ENCODE peak calls at places on chromosomes 12 and 14, in five cellular contexts. C is sciatic nerve; V is M059J; T is stimulated activated CD8-positive, alpha-beta memory T cell treated with anti-CD3 and anti-CD28 coated beads, Interleukin-7, amount 100 ng/mL, for 24 hours; Q is GM12865. D is an unnamed sample.

GRCh38 chr12:118680361-118680963 is 300.9 kb upstream of the SRRM4 start:
- DNase-seq in C (no peak), V (peak), T (no peak), Q (no peak), D (no peak)

GRCh38 chr12:47236109-47236714 is 156.5 kb upstream of the AMIGO2 start:
- DNase-seq in T (no peak), C (no peak), Q (no peak), V (peak), D (peak)

GRCh38 chr12:127280393-127281275 is 986.3 kb upstream of the TMEM132C start:
- DNase-seq in V (no peak), T (peak), Q (peak), C (peak), D (no peak)

GRCh38 chr14:64733321-64733720 is 29.1 kb downstream of the PLEKHG3 start:
- DNase-seq in Q (no peak), V (no peak), T (no peak), C (no peak), D (no peak)

GRCh38 chr12:57037264-57037663 is 12.7 kb downstream of the MYO1A start:
- DNase-seq in T (no peak), Q (no peak), C (no peak), V (no peak), D (no peak)

GRCh38 chr14:56342419-56342901 is 224.2 kb downstream of the PELI2 start:
- DNase-seq in T (no peak), V (peak), C (no peak), Q (peak), D (peak)

GRCh38 chr12:7915911-7916403 is 20.0 kb downstream of the SLC2A3 start:
- DNase-seq in T (no peak), Q (no peak), V (no peak), C (no peak), D (peak)

GRCh38 chr14:99320105-99320572 is 48.1 kb upstream of the BCL11B start:
- DNase-seq in V (peak), Q (peak), T (peak), C (peak), D (peak)

GRCh38 chr14:104892517-104893434 is 27.7 kb downstream of the CEP170B start:
- DNase-seq in Q (no peak), C (no peak), V (no peak), T (no peak), D (no peak)

GRCh38 chr14:33642080-33642479 is 308.8 kb downstream of the EGLN3 start:
- DNase-seq in T (no peak), C (no peak), Q (no peak), V (peak), D (no peak)

GRCh38 chr12:2263921-2264320 is 211.1 kb downstream of the CACNA1C start:
- DNase-seq in C (no peak), Q (no peak), V (no peak), T (no peak), D (no peak)

GRCh38 chr12:121578230-121579189 is 2.3 kb downstream of the KDM2B start:
- DNase-seq in Q (no peak), V (no peak), C (no peak), T (no peak), D (peak)

GRCh38 chr14:23578560-23579310 is at the start of gene JPH4:
- DNase-seq in Q (no peak), C (no peak), T (no peak), V (peak), D (no peak)

GRCh38 chr12:53236443-53237111 is 4.6 kb upstream of the RARG start:
- DNase-seq in Q (peak), T (no peak), V (no peak), C (no peak), D (no peak)

GRCh38 chr12:49370539-49370938 is 3.3 kb downstream of the SPATS2 start:
- DNase-seq in Q (no peak), C (no peak), T (no peak), V (no peak), D (no peak)

GRCh38 chr14:74706101-74706500 is 6.8 kb downstream of the AREL1 start:
- DNase-seq in V (peak), C (no peak), Q (no peak), T (no peak), D (no peak)

GRCh38 chr14:72513994-72514659 is 379.8 kb downstream of the DPF3 start:
- DNase-seq in C (no peak), V (peak), T (no peak), Q (peak), D (peak)

GRCh38 chr12:18807714-18808113 is 69.8 kb downstream of the CAPZA3 start:
- DNase-seq in T (no peak), Q (no peak), V (no peak), C (no peak), D (no peak)

GRCh38 chr14:105391541-105391940 is 6.8 kb upstream of the TEX22 start:
- DNase-seq in C (no peak), V (no peak), T (no peak), Q (no peak), D (no peak)

GRCh38 chr14:33791971-33792370 is 158.9 kb downstream of the EGLN3 start:
- DNase-seq in C (no peak), T (no peak), Q (peak), V (no peak), D (no peak)

GRCh38 chr12:69129014-69129413 is 110.4 kb upstream of the CPSF6 start:
- DNase-seq in C (no peak), T (no peak), Q (no peak), V (no peak), D (peak)

GRCh38 chr12:57258977-57259970 is 8.3 kb upstream of the STAC3 start:
- DNase-seq in Q (no peak), T (no peak), V (no peak), C (no peak), D (no peak)

GRCh38 chr12:94175763-94176660 is 27.6 kb downstream of the PLXNC1 start:
- DNase-seq in T (no peak), C (no peak), Q (peak), V (no peak), D (peak)

GRCh38 chr12:76375939-76376338 is 27.7 kb upstream of the BBS10 start:
- DNase-seq in C (no peak), Q (no peak), T (no peak), V (no peak), D (no peak)

GRCh38 chr12:116943419-116944372 is 32.9 kb downstream of the FBXW8 start:
- DNase-seq in C (no peak), T (no peak), Q (no peak), V (no peak), D (no peak)

GRCh38 chr12:108518101-108518715 is 3.1 kb downstream of the FICD start:
- DNase-seq in T (no peak), V (no peak), Q (no peak), C (peak), D (no peak)

GRCh38 chr12:101459642-101460346 is 15.3 kb upstream of the SPIC start:
- DNase-seq in Q (no peak), V (peak), T (no peak), C (no peak), D (peak)

GRCh38 chr14:38387821-38388220 is 131.9 kb upstream of the CLEC14A start:
- DNase-seq in T (no peak), C (no peak), V (no peak), Q (no peak), D (no peak)

GRCh38 chr14:52974406-52974805 is 23.6 kb upstream of the FERMT2 start:
- DNase-seq in V (peak), T (no peak), Q (no peak), C (no peak), D (peak)

GRCh38 chr12:95262808-95263207 is 45.2 kb downstream of the VEZT start:
- DNase-seq in V (peak), Q (no peak), C (no peak), T (no peak), D (no peak)

GRCh38 chr12:29782821-29783772 is 645 bp downstream of the TMTC1 start:
- DNase-seq in Q (no peak), C (peak), T (no peak), V (peak), D (peak)

GRCh38 chr12:92562063-92562734 is 140.6 kb upstream of the PLEKHG7 start:
- DNase-seq in C (no peak), Q (no peak), V (no peak), T (no peak), D (peak)

GRCh38 chr14:64504897-64505771 is 564 bp downstream of the ZBTB1 start:
- DNase-seq in Q (peak), V (peak), C (peak), T (peak), D (peak)

GRCh38 chr12:63885401-63885800 is 40.9 kb downstream of the SRGAP1 start:
- DNase-seq in V (no peak), C (no peak), T (no peak), Q (no peak), D (no peak)

GRCh38 chr12:101839324-101840283 is 8.8 kb upstream of the GNPTAB start:
- DNase-seq in T (peak), Q (peak), C (peak), V (peak), D (peak)

GRCh38 chr12:120007272-120007671 is 18.2 kb downstream of the BICDL1 start:
- DNase-seq in T (no peak), C (no peak), Q (peak), V (no peak), D (no peak)

GRCh38 chr12:12685305-12685704 is 10.7 kb downstream of the GPR19 start:
- DNase-seq in Q (no peak), T (no peak), V (no peak), C (no peak), D (no peak)

D was measured in adipocyte.